ENCODE peak calls at places on chromosomes 3 and 15, in nine cellular contexts. Y is PC-3, F is GM23248, A is hepatocyte, G is astrocyte, C is aorta, B is ovary, Z is cardiac muscle cell, E is heart left ventricle. H is an unnamed sample. For H3K4me1, the result is how much of the 10 kb centered on the place peaks cover.

GRCh38 chr15:35481992-35482391 is 64.0 kb downstream of the DPH6 start:
- DNase-seq in B (no peak), Y (peak), G (peak), F (peak), A (peak), C (no peak), E (no peak), Z (no peak), H (no peak)

GRCh38 chr3:70383360-70383831 is 71.0 kb upstream of the MDFIC2 start:
- DNase-seq in G (no peak), C (no peak), A (no peak), B (no peak), E (no peak), F (no peak), Y (no peak), Z (no peak), H (no peak)

GRCh38 chr15:101499863-101500713 is 10.6 kb upstream of the PCSK6 start:
- DNase-seq in Z (no peak), G (no peak), Y (peak), B (no peak), F (peak), C (no peak), A (no peak), E (peak), H (peak)

GRCh38 chr3:36991923-36992805 is 767 bp downstream of the EPM2AIP1 start:
- DNase-seq in G (peak), F (peak), A (peak), E (no peak), B (no peak), C (no peak), Z (no peak), Y (peak), H (no peak)

GRCh38 chr3:157201648-157202278 is 41.8 kb upstream of the CCNL1 start:
- DNase-seq in Y (peak), C (no peak), E (no peak), A (peak), B (no peak), F (peak), G (peak), Z (peak), H (no peak)

GRCh38 chr3:123301331-123302184 is 99.8 kb downstream of the SEC22A start:
- DNase-seq in Y (no peak), C (peak), Z (no peak), G (no peak), F (peak), A (no peak), B (no peak), E (no peak), H (no peak)

GRCh38 chr3:186366206-186366605 is 4.2 kb upstream of the DGKG start:
- DNase-seq in Z (no peak), F (no peak), B (no peak), G (no peak), Y (no peak), C (no peak), E (no peak), A (no peak), H (no peak)

GRCh38 chr3:172751188-172751571 is 654 bp downstream of the ECT2 start:
- DNase-seq in Y (peak), Z (no peak), C (no peak), G (no peak), F (peak), B (no peak), E (no peak), A (peak), H (no peak)

GRCh38 chr3:77038468-77038927 is 1.4 kb upstream of the ROBO2 start:
- DNase-seq in B (peak), E (peak), G (peak), F (peak), A (peak), Z (peak), Y (peak), C (no peak), H (peak)

GRCh38 chr3:151091685-151092352 is 6.4 kb downstream of the MED12L start:
- DNase-seq in A (no peak), G (peak), C (no peak), Y (peak), E (no peak), Z (no peak), F (peak), B (no peak), H (no peak)

GRCh38 chr3:118110196-118110595 is 924.5 kb downstream of the IGSF11 start:
- DNase-seq in A (no peak), E (no peak), B (no peak), Z (no peak), F (no peak), Y (peak), G (peak), C (no peak), H (no peak)

GRCh38 chr3:186653079-186653710 is 12.6 kb upstream of the HRG start:
- DNase-seq in B (no peak), F (no peak), Y (no peak), C (no peak), E (no peak), A (no peak), Z (no peak), G (no peak), H (no peak)

GRCh38 chr3:58497074-58497473 is 5.2 kb downstream of the KCTD6 start:
- DNase-seq in Z (no peak), E (no peak), B (no peak), G (peak), C (no peak), Y (no peak), A (no peak), F (no peak), H (no peak)

GRCh38 chr15:34847598-34847997 is 52.2 kb upstream of the ACTC1 start:
- DNase-seq in Y (no peak), F (peak), G (no peak), C (no peak), Z (no peak), A (no peak), E (no peak), B (no peak), H (no peak)

GRCh38 chr3:176167272-176167671 is 1030.0 kb downstream of the TBL1XR1 start:
- DNase-seq in A (peak), C (no peak), G (no peak), Z (no peak), F (no peak), B (no peak), E (no peak), Y (peak), H (no peak)

GRCh38 chr3:194306109-194306686 is 44.9 kb downstream of the CPN2 start:
- DNase-seq in F (no peak), B (no peak), Z (no peak), C (peak), E (peak), A (no peak), Y (no peak), G (no peak), H (no peak)

GRCh38 chr3:197292083-197293042 is 6.0 kb downstream of the DLG1 start:
- DNase-seq in C (no peak), Y (no peak), Z (no peak), G (no peak), B (no peak), A (no peak), E (no peak), F (no peak), H (no peak)

GRCh38 chr3:4977001-4977888 is 2.0 kb upstream of the BHLHE40 start:
- DNase-seq in F (peak), Y (peak), G (peak), A (peak), E (peak), C (peak), B (peak), Z (peak), H (no peak)

GRCh38 chr3:69838217-69838616 is 99.0 kb downstream of the MITF start:
- DNase-seq in Y (peak), G (peak), Z (no peak), F (peak), E (no peak), A (no peak), B (no peak), C (no peak), H (no peak)

GRCh38 chr3:55013145-55013544 is 85.3 kb upstream of the LRTM1 start:
- DNase-seq in B (no peak), E (no peak), C (no peak), A (peak), Y (peak), F (peak), Z (no peak), G (no peak), H (no peak)

GRCh38 chr3:110343945-110344344 is 727.7 kb upstream of the NECTIN3 start:
- DNase-seq in C (no peak), B (no peak), E (no peak), Z (no peak), Y (peak), G (no peak), A (no peak), F (peak), H (no peak)

GRCh38 chr3:124438813-124439212 is 291.4 kb upstream of the UMPS start:
- DNase-seq in G (no peak), Z (no peak), F (no peak), B (no peak), C (no peak), A (no peak), E (no peak), Y (no peak), H (no peak)

GRCh38 chr3:109702252-109702651 is 364.9 kb upstream of the DPPA4 start:
- DNase-seq in Y (peak), Z (no peak), E (no peak), F (peak), G (peak), B (no peak), C (no peak), A (no peak), H (no peak)

GRCh38 chr3:129837057-129837631 is 56.4 kb downstream of the TMCC1 start:
- DNase-seq in Z (no peak), F (peak), E (no peak), C (no peak), G (no peak), Y (no peak), B (no peak), A (no peak), H (no peak)

GRCh38 chr3:78483070-78483469 is 1284.7 kb downstream of the ROBO1 start:
- DNase-seq in Z (no peak), Y (no peak), F (no peak), C (no peak), A (no peak), G (no peak), E (no peak), B (no peak), H (no peak)

GRCh38 chr15:74920472-74920871 is 13.8 kb upstream of the FAM219B start:
- DNase-seq in A (no peak), B (peak), G (no peak), E (no peak), Y (no peak), F (no peak), C (no peak), Z (no peak), H (no peak)

GRCh38 chr3:185552358-185552877 is at the start of gene LIPH:
- DNase-seq in G (peak), Z (peak), F (peak), B (no peak), C (no peak), E (no peak), Y (peak), A (peak), H (no peak)

GRCh38 chr15:76994971-76995945 is at the start of gene PSTPIP1:
- DNase-seq in E (peak), G (no peak), F (peak), C (peak), Z (no peak), B (peak), Y (no peak), A (no peak), H (peak)

GRCh38 chr3:108603689-108604088 is 14.2 kb downstream of the DZIP3 start:
- DNase-seq in G (peak), Z (no peak), F (peak), E (no peak), B (no peak), C (no peak), A (no peak), Y (peak), H (no peak)

GRCh38 chr3:114052216-114052615 is 4.1 kb downstream of the CCDC191 start:
- DNase-seq in F (peak), Z (no peak), G (no peak), A (no peak), C (no peak), E (no peak), B (no peak), Y (no peak), H (no peak)

GRCh38 chr3:142857056-142857455 is 31.8 kb downstream of the PCOLCE2 start:
- DNase-seq in E (peak), A (peak), Z (peak), F (peak), Y (peak), C (no peak), G (no peak), B (no peak), H (no peak)

GRCh38 chr15:31339558-31339895 is 12.9 kb downstream of the KLF13 start:
- DNase-seq in A (no peak), Z (no peak), F (no peak), B (no peak), G (no peak), Y (no peak), E (no peak), C (no peak), H (no peak)

GRCh38 chr3:9469953-9470352 is 72.5 kb downstream of the SETD5 start:
- DNase-seq in E (no peak), A (no peak), C (no peak), B (no peak), Z (no peak), G (no peak), F (no peak), Y (no peak), H (no peak)

GRCh38 chr3:12961007-12961725 is 112.1 kb downstream of the IQSEC1 start:
- DNase-seq in E (no peak), Y (no peak), F (no peak), C (no peak), G (no peak), A (no peak), B (no peak), Z (no peak), H (no peak)

GRCh38 chr15:88238618-88239430 is 17.7 kb downstream of the NTRK3 start:
- DNase-seq in F (peak), B (no peak), A (peak), C (peak), Y (no peak), E (no peak), Z (peak), G (peak), H (no peak)

DNA sequence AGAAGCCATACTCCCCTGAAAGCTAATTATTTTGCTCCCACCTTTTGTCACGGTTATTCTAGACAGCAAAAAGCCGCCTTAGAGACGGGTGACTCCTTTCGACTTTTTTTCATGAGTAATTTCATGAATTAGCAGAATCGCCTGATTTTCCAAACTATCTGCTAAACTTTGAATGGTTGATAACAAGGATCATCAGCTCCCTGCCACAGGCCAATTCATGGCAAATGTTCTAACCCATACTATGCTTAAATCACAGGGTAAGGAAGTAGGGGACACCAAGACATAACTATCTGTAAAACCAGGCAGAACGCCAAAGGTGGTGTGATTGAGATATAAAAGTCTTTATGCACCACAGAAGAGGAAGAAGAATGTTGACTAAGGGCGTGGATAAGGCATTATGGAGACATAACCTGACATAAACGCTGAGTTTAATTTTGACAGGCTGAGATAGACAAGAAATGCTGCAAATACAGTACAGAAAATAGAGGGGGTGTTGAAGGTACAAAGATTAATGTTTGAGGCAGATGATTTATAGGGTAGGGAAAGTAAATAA is 891 bp upstream of the DMXL2 start:
- DNase-seq in Z (no peak), E (no peak), C (no peak), A (peak), G (no peak), B (no peak), Y (peak), F (peak), H (no peak)
- H3K27ac ChIP-seq in Z (no peak), E (peak), C (no peak), A (peak), G (no peak), B (no peak), Y (peak), F (peak), H (no peak)

DNA sequence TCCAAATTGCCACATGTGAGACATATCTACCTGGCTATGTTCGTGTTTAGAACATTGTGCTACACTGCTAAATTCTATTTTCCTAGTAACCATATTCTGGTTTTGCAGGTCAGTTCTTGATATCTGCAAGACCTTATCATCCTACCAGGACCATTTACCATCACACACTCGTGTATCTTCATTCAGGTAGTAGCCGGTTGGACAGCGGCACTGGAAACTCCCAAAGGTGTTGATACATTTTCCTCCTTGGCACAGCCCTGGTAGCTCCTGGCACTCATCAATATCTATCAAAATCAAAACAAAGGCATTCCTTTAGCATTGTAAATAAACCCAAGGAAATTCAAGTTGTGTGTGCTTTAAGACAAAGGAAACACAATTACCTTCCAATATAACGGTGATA is 134.2 kb downstream of the DUT start:
- DNase-seq in F (no peak), Y (no peak), B (no peak), C (no peak), A (no peak), E (no peak), G (no peak), Z (no peak), H (no peak)
- H3K4me1 ChIP-seq in F (under half), Y (under half), B (under half), C (under half), A (under half), E (under half), G (under half), Z (under half), H (under half)

GRCh38 chr3:53153914-53154434 is 7.0 kb upstream of the PRKCD start:
- DNase-seq in Z (no peak), A (no peak), B (no peak), Y (no peak), C (no peak), E (no peak), F (no peak), G (no peak), H (no peak)

GRCh38 chr3:53155763-53156162 is 5.2 kb upstream of the PRKCD start:
- DNase-seq in Y (peak), Z (no peak), B (no peak), C (no peak), A (no peak), E (peak), F (no peak), G (no peak), H (no peak)

GRCh38 chr3:53157974-53158580 is 2.9 kb upstream of the PRKCD start:
- DNase-seq in B (no peak), G (no peak), E (no peak), C (no peak), F (no peak), A (no peak), Z (no peak), Y (no peak), H (no peak)

GRCh38 chr3:53154731-53155320 is 6.2 kb upstream of the PRKCD start:
- DNase-seq in C (no peak), F (no peak), A (no peak), Z (no peak), B (no peak), G (no peak), E (no peak), Y (peak), H (no peak)

GRCh38 chr3:53156368-53156834 is 4.6 kb upstream of the PRKCD start:
- DNase-seq in C (no peak), Z (no peak), A (peak), E (no peak), F (peak), Y (peak), G (no peak), B (no peak), H (no peak)
- H3K4me3 ChIP-seq in C (no peak), Z (no peak), A (no peak), E (no peak), F (no peak), Y (no peak), G (no peak), B (no peak), H (no peak)

GRCh38 chr3:52483081-52483480 is 12.1 kb upstream of the STAB1 start:
- DNase-seq in E (peak), Y (no peak), Z (no peak), A (no peak), G (no peak), B (no peak), C (no peak), F (no peak), H (no peak)

GRCh38 chr3:52481819-52482521 is 13.2 kb upstream of the STAB1 start:
- DNase-seq in F (peak), E (peak), B (no peak), A (no peak), G (no peak), Z (peak), Y (no peak), C (no peak), H (no peak)

GRCh38 chr3:52487050-52487787 is 7.9 kb upstream of the STAB1 start:
- DNase-seq in Z (no peak), Y (no peak), E (no peak), B (no peak), G (no peak), C (no peak), F (no peak), A (no peak), H (no peak)

GRCh38 chr3:52483577-52484495 is 11.3 kb upstream of the STAB1 start:
- DNase-seq in Y (no peak), E (peak), B (no peak), A (peak), F (peak), G (peak), C (no peak), Z (peak), H (no peak)

DNA sequence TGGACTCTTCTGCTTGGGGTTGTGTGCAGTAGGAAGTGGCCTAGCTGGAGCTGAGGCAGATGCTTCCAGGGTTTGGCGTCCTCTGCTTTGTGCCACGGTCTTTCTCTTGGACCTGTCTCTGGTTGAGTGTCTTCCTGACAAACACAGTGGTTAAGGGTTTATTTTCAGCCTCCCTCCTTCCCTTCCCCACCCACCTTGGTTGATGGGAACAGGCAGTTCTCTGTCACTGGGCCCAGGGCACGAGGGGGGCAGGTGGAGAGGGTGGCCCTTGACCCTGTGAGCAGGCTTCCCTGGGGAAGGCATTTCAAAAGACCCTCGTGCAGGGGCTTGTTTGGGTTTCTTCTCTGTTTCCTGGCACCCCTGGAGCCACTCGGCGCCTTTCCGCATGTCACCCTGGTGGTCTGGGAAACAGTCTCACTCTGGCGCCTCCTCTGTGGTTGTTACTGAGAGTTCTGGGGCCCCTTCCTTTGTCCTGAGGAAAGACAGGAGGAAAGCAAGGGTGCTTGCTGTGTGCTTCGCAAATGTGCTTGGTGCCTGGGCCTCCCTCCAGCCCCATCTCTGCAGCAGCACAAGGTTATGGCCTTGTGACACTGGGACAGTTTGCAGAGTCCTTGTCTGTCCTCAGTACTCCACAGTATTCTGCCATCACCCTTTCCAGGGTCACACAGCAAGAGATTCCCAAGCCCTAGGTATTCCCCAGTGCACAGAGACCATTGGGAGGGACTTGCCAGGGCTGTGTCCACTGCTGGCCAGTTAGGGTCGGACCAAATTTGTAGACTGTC is 10.3 kb upstream of the STAB1 start:
- DNase-seq in B (no peak), Y (no peak), C (no peak), A (no peak), G (no peak), F (no peak), E (no peak), Z (no peak), H (no peak)
- H3K27ac ChIP-seq in B (peak), Y (no peak), C (peak), A (peak), G (no peak), F (no peak), E (peak), Z (peak), H (no peak)

H was measured in CD4-positive, CD25-positive, alpha-beta regulatory T cell.